ENCODE peak calls at places on chromosomes 2 and 18, in ten cellular contexts. P is breast epithelium, N is A549, D is sigmoid colon, J is esophagus squamous epithelium, F is transverse colon, H is H54, K is HepG2, R is adrenal gland, A is tibial nerve. G is an unnamed sample.

GRCh38 chr2:98869868-98870267 is 66.2 kb downstream of the CRACDL start:
- DNase-seq in P (peak), N (no peak), D (no peak), J (no peak), F (peak), H (no peak), K (no peak), R (no peak), A (no peak), G (peak)

GRCh38 chr2:60530228-60530627 is 23.2 kb downstream of the BCL11A start:
- DNase-seq in P (no peak), N (no peak), D (peak), J (no peak), F (peak), H (no peak), K (no peak), R (no peak), A (no peak), G (peak)

GRCh38 chr2:210715560-210715959 is 159.2 kb downstream of the CPS1 start:
- DNase-seq in P (no peak), N (no peak), D (no peak), J (no peak), F (no peak), H (no peak), K (no peak), R (no peak), A (no peak), G (no peak)

GRCh38 chr2:16747706-16748105 is 82.1 kb upstream of the CYRIA start:
- DNase-seq in P (no peak), N (no peak), D (no peak), J (no peak), F (no peak), H (no peak), K (no peak), R (no peak), A (no peak), G (no peak)

GRCh38 chr2:64650722-64651338 is 2.9 kb downstream of the SERTAD2 start:
- DNase-seq in P (no peak), N (peak), D (no peak), J (no peak), F (peak), H (no peak), K (peak), R (no peak), A (no peak), G (peak)

GRCh38 chr2:209472871-209473270 is 49.0 kb downstream of the MAP2 start:
- DNase-seq in P (no peak), N (peak), D (no peak), J (no peak), F (no peak), H (no peak), K (no peak), R (no peak), A (no peak), G (no peak)

GRCh38 chr18:77101410-77102245 is 31.0 kb downstream of the MBP start:
- DNase-seq in P (no peak), N (peak), D (peak), J (peak), F (peak), H (peak), K (no peak), R (peak), A (peak), G (peak)

GRCh38 chr2:168559187-168559586 is 103.1 kb downstream of the CERS6 start:
- DNase-seq in P (no peak), N (peak), D (no peak), J (no peak), F (no peak), H (no peak), K (no peak), R (peak), A (peak), G (peak)

GRCh38 chr2:33620-34019 is 12.7 kb downstream of the FAM110C start:
- DNase-seq in P (no peak), N (no peak), D (no peak), J (no peak), F (peak), H (no peak), K (peak), R (no peak), A (no peak), G (peak)

GRCh38 chr18:50475538-50476193 is 84.2 kb upstream of the MAPK4 start:
- DNase-seq in P (no peak), N (no peak), D (no peak), J (no peak), F (no peak), H (no peak), K (peak), R (no peak), A (no peak), G (no peak)

GRCh38 chr18:75874401-75875093 is 447.0 kb upstream of the SMIM21 start:
- DNase-seq in P (no peak), N (no peak), D (no peak), J (no peak), F (no peak), H (no peak), K (no peak), R (no peak), A (no peak), G (no peak)

GRCh38 chr2:176676257-176676570 is 407.0 kb downstream of the MTX2 start:
- DNase-seq in P (no peak), N (no peak), D (no peak), J (no peak), F (no peak), H (no peak), K (no peak), R (no peak), A (no peak), G (no peak)

GRCh38 chr18:12238861-12239260 is 15.3 kb upstream of the CIDEA start:
- DNase-seq in P (no peak), N (no peak), D (no peak), J (no peak), F (no peak), H (no peak), K (no peak), R (no peak), A (no peak), G (no peak)

GRCh38 chr2:127106457-127106997 is 427 bp downstream of the BIN1 start:
- DNase-seq in P (peak), N (peak), D (peak), J (no peak), F (no peak), H (no peak), K (no peak), R (no peak), A (no peak), G (peak)

GRCh38 chr18:12046751-12047335 is 46.8 kb upstream of the ANKRD62 start:
- DNase-seq in P (no peak), N (no peak), D (no peak), J (no peak), F (no peak), H (no peak), K (no peak), R (no peak), A (no peak), G (no peak)

GRCh38 chr2:25964891-25965290 is 17.4 kb downstream of the KIF3C start:
- DNase-seq in P (no peak), N (peak), D (no peak), J (no peak), F (no peak), H (no peak), K (no peak), R (no peak), A (no peak), G (no peak)

GRCh38 chr2:19746137-19746585 is 155.6 kb downstream of the TTC32 start:
- DNase-seq in P (no peak), N (no peak), D (no peak), J (no peak), F (no peak), H (no peak), K (no peak), R (no peak), A (no peak), G (no peak)

GRCh38 chr2:112728029-112728362 is 7.2 kb downstream of the NT5DC4 start:
- DNase-seq in P (no peak), N (no peak), D (no peak), J (no peak), F (no peak), H (no peak), K (no peak), R (no peak), A (no peak), G (no peak)

GRCh38 chr18:77709107-77709506 is 459.5 kb downstream of the GALR1 start:
- DNase-seq in P (no peak), N (no peak), D (no peak), J (no peak), F (no peak), H (no peak), K (no peak), R (no peak), A (no peak), G (no peak)

GRCh38 chr2:13227543-13227942 is 510.8 kb downstream of the TRIB2 start:
- DNase-seq in P (no peak), N (no peak), D (no peak), J (no peak), F (no peak), H (no peak), K (no peak), R (no peak), A (no peak), G (no peak)

GRCh38 chr18:46134920-46135675 is 30.9 kb downstream of the HAUS1 start:
- DNase-seq in P (no peak), N (no peak), D (no peak), J (no peak), F (no peak), H (no peak), K (no peak), R (peak), A (no peak), G (no peak)

GRCh38 chr2:42089340-42089925 is 41.6 kb downstream of the PKDCC start:
- DNase-seq in P (no peak), N (peak), D (peak), J (peak), F (peak), H (peak), K (peak), R (peak), A (no peak), G (peak)

GRCh38 chr2:180562378-180562777 is 418.0 kb upstream of the UBE2E3 start:
- DNase-seq in P (no peak), N (no peak), D (no peak), J (no peak), F (no peak), H (no peak), K (no peak), R (no peak), A (no peak), G (no peak)

GRCh38 chr18:2997846-2998599 is 14.9 kb downstream of the LPIN2 start:
- DNase-seq in P (no peak), N (no peak), D (no peak), J (no peak), F (no peak), H (no peak), K (no peak), R (no peak), A (no peak), G (peak)

GRCh38 chr2:7269993-7270392 is 352.8 kb downstream of the RNF144A start:
- DNase-seq in P (no peak), N (no peak), D (no peak), J (no peak), F (no peak), H (no peak), K (no peak), R (no peak), A (no peak), G (no peak)

GRCh38 chr18:56067216-56067611 is 479.2 kb upstream of the TCF4 start:
- DNase-seq in P (no peak), N (no peak), D (no peak), J (no peak), F (no peak), H (no peak), K (no peak), R (no peak), A (no peak), G (no peak)

GRCh38 chr18:76346490-76347130 is 148.4 kb downstream of the ZNF516 start:
- DNase-seq in P (no peak), N (no peak), D (no peak), J (no peak), F (no peak), H (no peak), K (no peak), R (no peak), A (no peak), G (no peak)

GRCh38 chr2:17966793-17967192 is 88.3 kb downstream of the KCNS3 start:
- DNase-seq in P (no peak), N (no peak), D (no peak), J (no peak), F (no peak), H (no peak), K (no peak), R (no peak), A (no peak), G (no peak)

GRCh38 chr18:43422483-43422882 is 145.2 kb upstream of the SYT4 start:
- DNase-seq in P (no peak), N (peak), D (no peak), J (no peak), F (no peak), H (no peak), K (no peak), R (peak), A (no peak), G (no peak)

GRCh38 chr18:51135361-51135760 is 62.1 kb downstream of the MEX3C start:
- DNase-seq in P (no peak), N (peak), D (no peak), J (no peak), F (no peak), H (no peak), K (no peak), R (peak), A (no peak), G (no peak)

DNA sequence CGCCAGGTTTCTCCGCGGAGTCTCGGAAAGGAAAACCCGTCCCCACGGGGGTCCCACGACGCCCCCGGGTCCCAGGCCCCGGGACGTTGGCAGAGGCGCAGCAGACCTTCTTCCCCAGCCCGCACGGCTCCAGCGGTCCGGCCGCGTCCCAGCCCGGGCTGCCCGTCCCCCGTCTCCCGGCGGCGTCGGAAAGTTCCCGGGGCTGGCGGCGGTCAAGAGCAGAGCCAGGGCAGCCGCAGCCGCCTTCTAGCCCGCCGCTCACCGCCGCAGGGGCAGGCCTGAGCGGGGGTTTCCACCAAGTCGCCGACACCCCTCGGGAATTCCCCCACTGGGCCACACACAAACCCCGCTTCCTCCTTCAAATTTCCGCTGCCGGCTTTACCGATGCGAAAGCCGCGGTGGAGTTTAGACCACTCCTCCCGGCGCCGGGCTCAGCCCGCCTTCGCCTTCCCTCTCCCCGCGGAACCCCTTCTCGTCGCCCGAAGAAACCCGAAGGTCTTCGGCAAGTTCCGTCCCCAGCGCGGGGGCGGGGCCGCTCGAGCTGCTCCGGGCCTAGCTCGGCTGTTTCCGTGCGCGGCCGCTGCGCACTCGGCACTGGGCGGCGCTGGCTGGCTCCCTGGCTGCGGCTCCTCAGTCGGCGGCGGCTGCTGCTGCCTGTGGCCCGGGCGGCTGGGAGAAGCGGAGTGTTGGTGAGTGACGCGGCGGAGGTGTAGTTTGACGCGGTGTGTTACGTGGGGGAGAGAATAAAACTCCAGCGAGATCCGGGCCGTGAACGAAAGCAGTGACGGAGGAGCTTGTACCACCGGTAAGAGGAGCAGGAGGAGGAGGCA is at the start of gene CREB1:
- DNase-seq in P (peak), N (peak), D (peak), J (peak), F (peak), H (peak), K (peak), R (peak), A (peak), G (peak)
- TF ChIP-seq POLR2A in P (peak), N (peak), D (peak), J (no peak), F (peak), H (peak), K (peak), R (peak), A (peak), G (peak)

GRCh38 chr2:148221926-148222325 is 201.0 kb downstream of the MBD5 start:
- DNase-seq in P (no peak), N (no peak), D (no peak), J (no peak), F (no peak), H (no peak), K (no peak), R (no peak), A (no peak), G (no peak)
- TF ChIP-seq POLR2A in P (no peak), N (no peak), D (no peak), J (no peak), F (no peak), H (no peak), K (no peak), R (no peak), A (no peak), G (no peak)

DNA sequence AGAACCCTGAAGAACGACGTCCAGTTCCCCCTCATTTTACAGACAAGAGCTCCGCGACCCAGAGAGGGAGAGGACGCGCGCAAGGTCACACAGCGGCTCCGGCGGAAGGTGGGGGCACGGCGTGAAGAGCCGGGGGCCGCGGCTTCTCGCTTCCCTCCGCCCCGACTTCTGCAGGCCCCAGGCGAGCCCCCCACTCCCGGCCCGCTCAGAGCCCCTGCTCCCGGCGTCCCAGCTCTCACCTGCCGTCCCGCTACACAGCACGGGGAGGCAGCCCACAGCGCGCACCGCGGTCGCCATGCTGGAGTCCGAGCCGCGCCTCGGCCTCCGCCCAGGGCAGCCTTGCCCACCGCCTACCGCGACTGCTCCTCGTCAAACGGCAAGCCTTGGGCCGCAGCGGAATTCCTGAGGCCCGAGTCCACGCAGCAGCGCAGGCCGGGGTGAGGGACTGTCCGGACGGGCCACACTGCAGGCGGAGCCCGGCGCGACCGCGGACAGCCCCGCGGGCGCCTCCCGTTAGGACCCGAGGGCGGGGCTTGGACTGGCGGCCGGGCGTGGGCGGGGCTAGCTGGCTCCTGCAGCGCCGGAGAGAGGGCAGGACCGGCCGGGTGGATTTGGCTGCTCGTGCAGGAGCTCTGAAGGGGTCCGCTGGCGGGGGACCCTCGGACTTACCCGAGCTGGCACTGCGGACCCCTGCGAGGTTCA is at the start of gene MRPS5:
- DNase-seq in P (peak), N (peak), D (peak), J (no peak), F (peak), H (peak), K (peak), R (peak), A (peak), G (peak)
- TF ChIP-seq POLR2A in P (no peak), N (peak), D (no peak), J (no peak), F (peak), H (peak), K (peak), R (peak), A (peak), G (no peak)

GRCh38 chr2:28344756-28345291 is 47.8 kb upstream of the FOSL2 start:
- DNase-seq in P (no peak), N (no peak), D (no peak), J (no peak), F (no peak), H (no peak), K (no peak), R (no peak), A (no peak), G (no peak)
- TF ChIP-seq POLR2A in P (no peak), N (no peak), D (no peak), J (no peak), F (no peak), H (no peak), K (no peak), R (no peak), A (no peak), G (no peak)

GRCh38 chr2:63050186-63050915 is at the start of gene OTX1:
- DNase-seq in P (no peak), N (peak), D (peak), J (no peak), F (peak), H (peak), K (peak), R (peak), A (no peak), G (peak)
- TF ChIP-seq POLR2A in P (no peak), N (peak), D (no peak), J (no peak), F (no peak), H (peak), K (peak), R (no peak), A (no peak), G (no peak)

GRCh38 chr2:231683292-231683898 is 24.9 kb upstream of the PTMA start:
- DNase-seq in P (no peak), N (no peak), D (peak), J (no peak), F (no peak), H (no peak), K (no peak), R (no peak), A (no peak), G (no peak)

GRCh38 chr2:231683907-231684306 is 24.4 kb upstream of the PTMA start:
- DNase-seq in P (no peak), N (no peak), D (no peak), J (no peak), F (no peak), H (no peak), K (no peak), R (no peak), A (no peak), G (no peak)

GRCh38 chr2:231682546-231683291 is 25.6 kb upstream of the PTMA start:
- DNase-seq in P (no peak), N (no peak), D (no peak), J (no peak), F (no peak), H (no peak), K (no peak), R (no peak), A (no peak), G (no peak)

GRCh38 chr2:231685349-231686191 is 22.8 kb upstream of the PTMA start:
- DNase-seq in P (no peak), N (no peak), D (no peak), J (no peak), F (no peak), H (no peak), K (peak), R (no peak), A (no peak), G (no peak)

GRCh38 chr2:231684314-231685223 is 23.8 kb upstream of the PTMA start:
- DNase-seq in P (no peak), N (no peak), D (peak), J (no peak), F (no peak), H (no peak), K (no peak), R (no peak), A (no peak), G (no peak)
- TF ChIP-seq POLR2A in P (no peak), N (no peak), D (no peak), J (no peak), F (no peak), H (no peak), K (no peak), R (no peak), A (no peak), G (no peak)

GRCh38 chr2:230286048-230286447 is 40.9 kb upstream of the SP140L start:
- DNase-seq in P (no peak), N (no peak), D (no peak), J (no peak), F (no peak), H (no peak), K (no peak), R (no peak), A (no peak), G (no peak)

GRCh38 chr2:230282936-230283335 is 44.1 kb upstream of the SP140L start:
- DNase-seq in P (no peak), N (no peak), D (no peak), J (no peak), F (no peak), H (no peak), K (no peak), R (no peak), A (no peak), G (no peak)
- TF ChIP-seq POLR2A in P (no peak), N (no peak), D (no peak), J (no peak), F (no peak), H (no peak), K (no peak), R (no peak), A (no peak), G (no peak)

GRCh38 chr2:231706731-231707624 is 1.3 kb upstream of the PTMA start:
- DNase-seq in P (peak), N (peak), D (peak), J (peak), F (peak), H (peak), K (peak), R (peak), A (peak), G (peak)

GRCh38 chr2:231708773-231709635 is 679 bp downstream of the PTMA start:
- DNase-seq in P (no peak), N (peak), D (no peak), J (no peak), F (peak), H (no peak), K (no peak), R (peak), A (no peak), G (peak)

GRCh38 chr2:231708050-231708772 is at the start of gene PTMA:
- DNase-seq in P (peak), N (peak), D (peak), J (peak), F (peak), H (peak), K (peak), R (peak), A (peak), G (peak)

GRCh38 chr2:231709636-231709980 is 1.3 kb downstream of the PTMA start:
- DNase-seq in P (no peak), N (peak), D (peak), J (peak), F (peak), H (no peak), K (no peak), R (peak), A (no peak), G (peak)

GRCh38 chr2:231707625-231708049 is 688 bp upstream of the PTMA start:
- DNase-seq in P (peak), N (peak), D (no peak), J (peak), F (no peak), H (no peak), K (no peak), R (no peak), A (peak), G (no peak)
- TF ChIP-seq POLR2A in P (peak), N (peak), D (peak), J (no peak), F (peak), H (peak), K (no peak), R (peak), A (peak), G (no peak)